ENCODE peak calls at places on chromosomes 2 and 18, in four cellular contexts. One of them, this sample, is unnamed. For H3K4me1, the result is how much of the 10 kb centered on the place peaks cover.

GRCh38 chr2:64362562-64363026 is 91.4 kb upstream of the LGALSL start:
- DNase-seq in mucosa of descending colon: no peak
- DNase-seq in cardiac muscle cell: no peak
- DNase-seq in right cardiac atrium: no peak
- DNase-seq in this sample: peak

GRCh38 chr2:101949304-101949703 is 42.5 kb upstream of the IL1R2 start:
- DNase-seq in cardiac muscle cell: no peak
- DNase-seq in mucosa of descending colon: no peak
- DNase-seq in right cardiac atrium: no peak
- DNase-seq in this sample: no peak

GRCh38 chr18:59769105-59769865 is 72.1 kb upstream of the CCBE1 start:
- DNase-seq in right cardiac atrium: no peak
- DNase-seq in cardiac muscle cell: no peak
- DNase-seq in mucosa of descending colon: no peak
- DNase-seq in this sample: no peak

GRCh38 chr2:9473308-9473984 is 905 bp upstream of the IAH1 start:
- DNase-seq in mucosa of descending colon: peak
- DNase-seq in right cardiac atrium: no peak
- DNase-seq in cardiac muscle cell: peak
- DNase-seq in this sample: peak

GRCh38 chr2:127771756-127772155 is 39.2 kb downstream of the WDR33 start:
- DNase-seq in cardiac muscle cell: no peak
- DNase-seq in right cardiac atrium: no peak
- DNase-seq in mucosa of descending colon: no peak
- DNase-seq in this sample: no peak

GRCh38 chr2:174337337-174338154 is 2.8 kb downstream of the SP9 start:
- DNase-seq in right cardiac atrium: peak
- DNase-seq in cardiac muscle cell: peak
- DNase-seq in mucosa of descending colon: no peak
- DNase-seq in this sample: no peak

GRCh38 chr18:59787998-59788875 is 91.0 kb upstream of the CCBE1 start:
- DNase-seq in right cardiac atrium: no peak
- DNase-seq in cardiac muscle cell: no peak
- DNase-seq in mucosa of descending colon: no peak
- DNase-seq in this sample: no peak

GRCh38 chr2:235171511-235172130 is 219.8 kb downstream of the SH3BP4 start:
- DNase-seq in cardiac muscle cell: no peak
- DNase-seq in mucosa of descending colon: no peak
- DNase-seq in right cardiac atrium: no peak
- DNase-seq in this sample: no peak

GRCh38 chr2:16218651-16219050 is 278.3 kb downstream of the MYCN start:
- DNase-seq in right cardiac atrium: no peak
- DNase-seq in mucosa of descending colon: no peak
- DNase-seq in cardiac muscle cell: peak
- DNase-seq in this sample: no peak

GRCh38 chr2:105746177-105747080 is 1.7 kb downstream of the NCK2 start:
- DNase-seq in right cardiac atrium: peak
- DNase-seq in mucosa of descending colon: peak
- DNase-seq in cardiac muscle cell: peak
- DNase-seq in this sample: peak

GRCh38 chr2:98148968-98149697 is 62.2 kb downstream of the VWA3B start:
- DNase-seq in mucosa of descending colon: no peak
- DNase-seq in right cardiac atrium: no peak
- DNase-seq in cardiac muscle cell: peak
- DNase-seq in this sample: no peak

GRCh38 chr2:185502351-185502750 is 236.3 kb upstream of the FSIP2 start:
- DNase-seq in mucosa of descending colon: no peak
- DNase-seq in cardiac muscle cell: no peak
- DNase-seq in right cardiac atrium: no peak
- DNase-seq in this sample: no peak

GRCh38 chr2:201680743-201681142 is 17.7 kb downstream of the MPP4 start:
- DNase-seq in right cardiac atrium: no peak
- DNase-seq in cardiac muscle cell: peak
- DNase-seq in mucosa of descending colon: no peak
- DNase-seq in this sample: no peak

GRCh38 chr2:183038341-183039300 is at the start of gene NCKAP1:
- DNase-seq in cardiac muscle cell: peak
- DNase-seq in mucosa of descending colon: peak
- DNase-seq in right cardiac atrium: peak
- DNase-seq in this sample: peak
- H3K4me1 ChIP-seq in cardiac muscle cell: under half
- H3K4me1 ChIP-seq in mucosa of descending colon: under half
- H3K4me1 ChIP-seq in right cardiac atrium: under half
- H3K4me1 ChIP-seq in this sample: under half

GRCh38 chr2:44444881-44445280 is 83.1 kb downstream of the CAMKMT start:
- DNase-seq in right cardiac atrium: no peak
- DNase-seq in cardiac muscle cell: no peak
- DNase-seq in mucosa of descending colon: no peak
- DNase-seq in this sample: no peak

GRCh38 chr2:44450806-44451205 is 89.1 kb downstream of the CAMKMT start:
- DNase-seq in right cardiac atrium: no peak
- DNase-seq in cardiac muscle cell: no peak
- DNase-seq in mucosa of descending colon: no peak
- DNase-seq in this sample: no peak

GRCh38 chr2:44452184-44452583 is 90.4 kb downstream of the CAMKMT start:
- DNase-seq in cardiac muscle cell: no peak
- DNase-seq in mucosa of descending colon: no peak
- DNase-seq in right cardiac atrium: no peak
- DNase-seq in this sample: no peak

GRCh38 chr2:44450082-44450481 is 88.3 kb downstream of the CAMKMT start:
- DNase-seq in cardiac muscle cell: no peak
- DNase-seq in mucosa of descending colon: no peak
- DNase-seq in right cardiac atrium: no peak
- DNase-seq in this sample: no peak

DNA sequence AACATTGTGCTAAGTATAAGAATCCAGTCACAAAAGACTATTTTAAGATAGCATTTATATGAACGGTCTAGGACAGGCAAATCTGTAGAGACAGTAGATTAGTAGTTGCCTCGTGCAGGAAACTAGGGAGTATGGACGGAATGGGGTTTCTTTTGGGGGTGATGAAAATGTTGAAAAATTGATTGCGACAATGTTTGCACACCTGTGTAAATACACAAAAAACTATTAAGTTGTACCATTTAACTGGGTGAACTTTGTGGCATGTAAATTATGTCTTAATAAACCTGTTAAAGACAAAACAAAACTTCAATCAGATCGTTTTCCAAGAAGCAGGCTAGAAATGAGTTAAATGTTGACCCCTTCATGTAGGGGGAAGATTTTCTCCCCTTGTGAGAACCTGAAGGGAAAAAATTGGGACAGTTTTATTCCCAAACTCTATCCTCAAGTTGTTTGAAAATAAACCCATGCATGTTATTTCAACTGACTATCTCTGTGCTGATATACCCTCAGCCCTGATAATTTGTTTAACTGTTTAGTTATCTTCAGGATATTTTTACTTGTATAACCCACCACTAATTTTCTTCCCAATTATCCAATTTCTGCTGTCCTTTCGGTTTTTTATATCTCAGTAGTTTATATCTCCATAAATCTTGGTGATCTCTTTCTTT is 87.2 kb downstream of the CAMKMT start:
- DNase-seq in right cardiac atrium: no peak
- DNase-seq in mucosa of descending colon: no peak
- DNase-seq in cardiac muscle cell: no peak
- DNase-seq in this sample: no peak
- H3K4me1 ChIP-seq in right cardiac atrium: under half
- H3K4me1 ChIP-seq in mucosa of descending colon: under half
- H3K4me1 ChIP-seq in cardiac muscle cell: under half
- H3K4me1 ChIP-seq in this sample: under half

DNA sequence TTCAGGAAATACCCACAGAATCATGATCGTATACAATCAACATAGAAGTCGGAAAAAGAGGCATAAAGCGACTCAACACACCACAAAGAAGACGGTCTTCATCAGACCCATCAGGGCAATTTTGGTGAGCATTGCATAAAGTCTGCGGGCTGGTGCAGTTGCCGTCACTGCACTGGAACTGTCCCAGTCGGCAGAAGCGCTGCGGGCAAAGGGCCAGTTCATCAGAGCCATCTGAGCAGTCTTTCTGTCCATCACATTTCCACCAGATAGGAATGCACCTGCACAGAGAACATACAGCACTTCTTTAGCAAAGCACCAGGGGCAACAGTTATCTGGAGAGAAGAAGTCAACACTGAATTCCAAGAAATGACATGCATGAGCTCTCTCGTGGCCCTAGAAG is 105.7 kb downstream of the DHRS9 start:
- DNase-seq in cardiac muscle cell: no peak
- DNase-seq in right cardiac atrium: no peak
- DNase-seq in mucosa of descending colon: no peak
- DNase-seq in this sample: no peak
- H3K4me1 ChIP-seq in cardiac muscle cell: under half
- H3K4me1 ChIP-seq in right cardiac atrium: under half
- H3K4me1 ChIP-seq in mucosa of descending colon: under half
- H3K4me1 ChIP-seq in this sample: under half

GRCh38 chr18:55381277-55381676 is 206.7 kb downstream of the TCF4 start:
- DNase-seq in cardiac muscle cell: no peak
- DNase-seq in mucosa of descending colon: no peak
- DNase-seq in right cardiac atrium: no peak
- DNase-seq in this sample: no peak
- H3K4me1 ChIP-seq in cardiac muscle cell: under half
- H3K4me1 ChIP-seq in mucosa of descending colon: under half
- H3K4me1 ChIP-seq in right cardiac atrium: under half
- H3K4me1 ChIP-seq in this sample: under half

GRCh38 chr18:58272209-58272608 is 228.2 kb downstream of the NEDD4L start:
- DNase-seq in right cardiac atrium: no peak
- DNase-seq in cardiac muscle cell: no peak
- DNase-seq in mucosa of descending colon: no peak
- DNase-seq in this sample: no peak

GRCh38 chr18:58268849-58269248 is 224.8 kb downstream of the NEDD4L start:
- DNase-seq in mucosa of descending colon: no peak
- DNase-seq in cardiac muscle cell: no peak
- DNase-seq in right cardiac atrium: no peak
- DNase-seq in this sample: no peak

GRCh38 chr18:58271770-58272169 is 227.7 kb downstream of the NEDD4L start:
- DNase-seq in cardiac muscle cell: no peak
- DNase-seq in mucosa of descending colon: no peak
- DNase-seq in right cardiac atrium: no peak
- DNase-seq in this sample: no peak

GRCh38 chr18:58269931-58270330 is 225.9 kb downstream of the NEDD4L start:
- DNase-seq in right cardiac atrium: no peak
- DNase-seq in cardiac muscle cell: no peak
- DNase-seq in mucosa of descending colon: no peak
- DNase-seq in this sample: no peak

GRCh38 chr18:58270396-58270795 is 226.4 kb downstream of the NEDD4L start:
- DNase-seq in mucosa of descending colon: no peak
- DNase-seq in cardiac muscle cell: no peak
- DNase-seq in right cardiac atrium: no peak
- DNase-seq in this sample: no peak
- H3K4me1 ChIP-seq in mucosa of descending colon: under half
- H3K4me1 ChIP-seq in cardiac muscle cell: under half
- H3K4me1 ChIP-seq in right cardiac atrium: under half
- H3K4me1 ChIP-seq in this sample: under half

GRCh38 chr2:12727641-12728040 is 10.9 kb downstream of the TRIB2 start:
- DNase-seq in mucosa of descending colon: no peak
- DNase-seq in cardiac muscle cell: no peak
- DNase-seq in right cardiac atrium: no peak
- DNase-seq in this sample: no peak
- H3K4me1 ChIP-seq in mucosa of descending colon: under half
- H3K4me1 ChIP-seq in cardiac muscle cell: under half
- H3K4me1 ChIP-seq in right cardiac atrium: under half
- H3K4me1 ChIP-seq in this sample: under half

GRCh38 chr2:119826370-119826961 is 66.7 kb downstream of the PTPN4 start:
- DNase-seq in mucosa of descending colon: no peak
- DNase-seq in right cardiac atrium: no peak
- DNase-seq in cardiac muscle cell: peak
- DNase-seq in this sample: no peak
- H3K4me1 ChIP-seq in mucosa of descending colon: under half
- H3K4me1 ChIP-seq in right cardiac atrium: under half
- H3K4me1 ChIP-seq in cardiac muscle cell: under half
- H3K4me1 ChIP-seq in this sample: under half

DNA sequence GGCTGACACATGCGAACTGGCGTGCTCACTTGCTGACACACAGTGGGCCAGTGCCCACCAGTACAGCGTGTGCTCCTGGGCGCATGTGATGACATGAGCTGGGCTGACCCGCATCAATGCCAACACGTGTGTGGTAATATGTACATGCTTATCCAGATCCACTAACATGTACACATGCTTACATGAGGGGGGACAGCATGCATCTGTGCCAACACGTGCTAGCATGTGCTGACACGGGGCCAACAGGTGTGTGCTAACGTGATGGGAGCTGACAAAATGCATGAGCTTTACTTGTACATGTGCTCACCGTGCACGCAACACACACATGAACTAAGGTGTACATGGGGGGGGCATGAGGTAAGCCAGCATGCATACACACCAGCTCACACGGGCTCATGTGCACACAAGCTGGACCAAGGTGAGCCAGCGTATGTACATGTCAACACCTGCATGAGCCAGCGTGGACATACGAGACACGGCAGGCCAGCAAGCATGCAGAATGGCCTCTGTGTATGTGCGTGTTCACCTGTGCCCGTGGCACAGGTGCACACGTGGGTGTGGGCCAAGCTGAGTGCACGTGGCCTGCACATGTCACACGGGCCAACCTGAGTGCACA is 28.5 kb downstream of the GPC1 start:
- DNase-seq in mucosa of descending colon: no peak
- DNase-seq in right cardiac atrium: peak
- DNase-seq in cardiac muscle cell: no peak
- DNase-seq in this sample: peak
- H3K4me1 ChIP-seq in mucosa of descending colon: under half
- H3K4me1 ChIP-seq in right cardiac atrium: under half
- H3K4me1 ChIP-seq in cardiac muscle cell: under half
- H3K4me1 ChIP-seq in this sample: under half

This sample was measured in right lobe of liver.